ENCODE peak calls at places on chromosomes 16 and 17, in nine cellular contexts. One of them, this sample, is unnamed.

GRCh38 chr17:75878174-75878998 is at the start of gene TRIM47:
- DNase-seq in amniotic stem cell: no peak
- DNase-seq in mammary epithelial cell: peak; percentile 50
- DNase-seq in fibroblast of lung: peak; percentile 65
- DNase-seq in retina: peak; percentile 46
- DNase-seq in AG04450: no peak
- DNase-seq in HAP-1: peak; percentile 39
- DNase-seq in T-helper 1 cell: no peak
- DNase-seq in H9: peak; percentile 69
- DNase-seq in this sample: peak; percentile 46

GRCh38 chr17:65473363-65473762 is 88.1 kb downstream of the AXIN2 start:
- DNase-seq in retina: no peak
- DNase-seq in H9: no peak
- DNase-seq in HAP-1: no peak
- DNase-seq in mammary epithelial cell: no peak
- DNase-seq in fibroblast of lung: no peak
- DNase-seq in T-helper 1 cell: no peak
- DNase-seq in AG04450: no peak
- DNase-seq in amniotic stem cell: no peak
- DNase-seq in this sample: no peak

GRCh38 chr17:35167666-35168065 is 20.0 kb downstream of the UNC45B start:
- DNase-seq in HAP-1: no peak
- DNase-seq in mammary epithelial cell: peak; percentile 56
- DNase-seq in fibroblast of lung: no peak
- DNase-seq in amniotic stem cell: no peak
- DNase-seq in AG04450: no peak
- DNase-seq in retina: no peak
- DNase-seq in T-helper 1 cell: no peak
- DNase-seq in H9: no peak
- DNase-seq in this sample: no peak

GRCh38 chr17:66970140-66970539 is 5.6 kb downstream of the CACNG4 start:
- DNase-seq in retina: no peak
- DNase-seq in fibroblast of lung: no peak
- DNase-seq in HAP-1: no peak
- DNase-seq in mammary epithelial cell: no peak
- DNase-seq in amniotic stem cell: no peak
- DNase-seq in H9: no peak
- DNase-seq in T-helper 1 cell: no peak
- DNase-seq in AG04450: no peak
- DNase-seq in this sample: no peak

GRCh38 chr16:88369447-88370008 is 13.2 kb upstream of the ZNF469 start:
- DNase-seq in H9: no peak
- DNase-seq in mammary epithelial cell: no peak
- DNase-seq in fibroblast of lung: no peak
- DNase-seq in HAP-1: no peak
- DNase-seq in amniotic stem cell: no peak
- DNase-seq in AG04450: no peak
- DNase-seq in retina: no peak
- DNase-seq in T-helper 1 cell: no peak
- DNase-seq in this sample: no peak

GRCh38 chr16:71807905-71808592 is 585 bp downstream of the AP1G1 start:
- DNase-seq in AG04450: no peak
- DNase-seq in HAP-1: peak; percentile 12
- DNase-seq in mammary epithelial cell: peak; percentile 54
- DNase-seq in fibroblast of lung: peak; percentile 38
- DNase-seq in T-helper 1 cell: peak; percentile 7
- DNase-seq in retina: no peak
- DNase-seq in amniotic stem cell: no peak
- DNase-seq in H9: no peak
- DNase-seq in this sample: peak; percentile 37

GRCh38 chr16:75433732-75434413 is 570 bp upstream of the CFDP1 start:
- DNase-seq in mammary epithelial cell: peak; percentile 90
- DNase-seq in HAP-1: no peak
- DNase-seq in H9: peak; percentile 78
- DNase-seq in fibroblast of lung: peak; percentile 95
- DNase-seq in amniotic stem cell: peak; percentile 76
- DNase-seq in retina: no peak
- DNase-seq in AG04450: peak; percentile 92
- DNase-seq in T-helper 1 cell: peak; percentile 55
- DNase-seq in this sample: peak; percentile 92

GRCh38 chr16:79380990-79381389 is 219.5 kb downstream of the MAF start:
- DNase-seq in retina: no peak
- DNase-seq in HAP-1: no peak
- DNase-seq in T-helper 1 cell: no peak
- DNase-seq in AG04450: no peak
- DNase-seq in H9: no peak
- DNase-seq in amniotic stem cell: no peak
- DNase-seq in fibroblast of lung: no peak
- DNase-seq in mammary epithelial cell: no peak
- DNase-seq in this sample: no peak

GRCh38 chr16:22425036-22425801 is 50.8 kb upstream of the CDR2 start:
- DNase-seq in amniotic stem cell: no peak
- DNase-seq in T-helper 1 cell: no peak
- DNase-seq in retina: no peak
- DNase-seq in mammary epithelial cell: no peak
- DNase-seq in AG04450: no peak
- DNase-seq in HAP-1: no peak
- DNase-seq in H9: no peak
- DNase-seq in fibroblast of lung: no peak
- DNase-seq in this sample: no peak

GRCh38 chr17:80101946-80102706 is 745 bp downstream of the GAA start:
- DNase-seq in HAP-1: no peak
- DNase-seq in T-helper 1 cell: no peak
- DNase-seq in H9: no peak
- DNase-seq in AG04450: no peak
- DNase-seq in retina: peak; percentile 80
- DNase-seq in amniotic stem cell: no peak
- DNase-seq in fibroblast of lung: peak; percentile 33
- DNase-seq in mammary epithelial cell: peak; percentile 27
- DNase-seq in this sample: peak; percentile 37

GRCh38 chr16:49532243-49532870 is 158.8 kb downstream of the C16orf78 start:
- DNase-seq in AG04450: no peak
- DNase-seq in amniotic stem cell: no peak
- DNase-seq in mammary epithelial cell: no peak
- DNase-seq in retina: peak; percentile 69
- DNase-seq in fibroblast of lung: no peak
- DNase-seq in HAP-1: no peak
- DNase-seq in H9: no peak
- DNase-seq in T-helper 1 cell: no peak
- DNase-seq in this sample: no peak

GRCh38 chr16:583470-583814 is 6.4 kb upstream of the RAB40C start:
- DNase-seq in mammary epithelial cell: no peak
- DNase-seq in retina: no peak
- DNase-seq in AG04450: no peak
- DNase-seq in fibroblast of lung: no peak
- DNase-seq in T-helper 1 cell: no peak
- DNase-seq in H9: peak; percentile 71
- DNase-seq in HAP-1: no peak
- DNase-seq in amniotic stem cell: no peak
- DNase-seq in this sample: no peak

GRCh38 chr17:67689534-67690177 is 28.1 kb upstream of the NOL11 start:
- DNase-seq in AG04450: peak; percentile 21
- DNase-seq in amniotic stem cell: peak; percentile 51
- DNase-seq in mammary epithelial cell: peak; percentile 42
- DNase-seq in HAP-1: peak; percentile 76
- DNase-seq in T-helper 1 cell: no peak
- DNase-seq in fibroblast of lung: peak; percentile 48
- DNase-seq in H9: no peak
- DNase-seq in retina: peak; percentile 57
- DNase-seq in this sample: peak; percentile 77

GRCh38 chr17:31231852-31232251 is 65.2 kb downstream of the OMG start:
- DNase-seq in amniotic stem cell: no peak
- DNase-seq in retina: no peak
- DNase-seq in H9: no peak
- DNase-seq in T-helper 1 cell: no peak
- DNase-seq in mammary epithelial cell: no peak
- DNase-seq in HAP-1: no peak
- DNase-seq in fibroblast of lung: no peak
- DNase-seq in AG04450: no peak
- DNase-seq in this sample: no peak